ENCODE peak calls at places on chromosome 3, in four cellular contexts. E, V, S and H are unnamed samples.

GRCh38 chr3:122271246-122271898 is 53.7 kb upstream of the CSTA start:
- DNase-seq in E (no peak), V (no peak), S (no peak), H (no peak)

GRCh38 chr3:52346623-52347530 is 30.8 kb downstream of the DNAH1 start:
- DNase-seq in S (peak; percentile 84), V (no peak), E (no peak), H (no peak)

GRCh38 chr3:178634975-178635374 is 98.7 kb downstream of the KCNMB2 start:
- DNase-seq in S (no peak), V (no peak), E (no peak), H (no peak)

GRCh38 chr3:143119974-143120715 is 574 bp downstream of the CHST2 start:
- DNase-seq in V (peak; percentile 39), S (no peak), E (peak; percentile 47), H (no peak)

GRCh38 chr3:127803619-127804018 is 18.7 kb downstream of the MGLL start:
- DNase-seq in E (no peak), S (peak; percentile 98), V (no peak), H (peak; percentile 89)

GRCh38 chr3:125231895-125232294 is 19.3 kb upstream of the SLC12A8 start:
- DNase-seq in E (no peak), V (no peak), S (peak; percentile 87), H (peak; percentile 75)

GRCh38 chr3:66017084-66017990 is 21.4 kb downstream of the MAGI1 start:
- DNase-seq in S (no peak), V (no peak), E (no peak), H (no peak)

GRCh38 chr3:53156368-53156834 is 4.6 kb upstream of the PRKCD start:
- DNase-seq in V (no peak), E (peak; percentile 56), S (no peak), H (no peak)

GRCh38 chr3:108662141-108662738 is 72.7 kb downstream of the DZIP3 start:
- DNase-seq in E (no peak), V (peak; percentile 48), S (peak; percentile 83), H (peak; percentile 68)

GRCh38 chr3:45406812-45407211 is 18.4 kb downstream of the LARS2 start:
- DNase-seq in V (no peak), E (no peak), S (no peak), H (no peak)

GRCh38 chr3:190120161-190121060 is at the start of gene P3H2:
- DNase-seq in E (peak; percentile 89), V (peak; percentile 80), S (peak; percentile 93), H (peak; percentile 95)

GRCh38 chr3:37419979-37420378 is 245.6 kb upstream of the LRRFIP2 start:
- DNase-seq in E (no peak), S (no peak), V (no peak), H (no peak)

GRCh38 chr3:169822091-169822490 is 9.4 kb upstream of the LRRC34 start:
- DNase-seq in E (no peak), S (no peak), V (no peak), H (no peak)

GRCh38 chr3:40620151-40620550 is 95.4 kb downstream of the ZNF621 start:
- DNase-seq in V (no peak), E (no peak), S (no peak), H (no peak)

GRCh38 chr3:157618075-157618760 is 115.0 kb upstream of the VEPH1 start:
- DNase-seq in V (peak; percentile 43), S (peak; percentile 71), E (no peak), H (peak; percentile 72)

GRCh38 chr3:79661866-79662265 is 105.9 kb downstream of the ROBO1 start:
- DNase-seq in S (no peak), E (no peak), V (no peak), H (no peak)

GRCh38 chr3:48433472-48434118 is 3.7 kb upstream of the PLXNB1 start:
- DNase-seq in S (peak; percentile 26), V (no peak), E (no peak), H (no peak)

GRCh38 chr3:64748244-64748894 is 60.6 kb upstream of the ADAMTS9 start:
- DNase-seq in V (no peak), E (peak; percentile 51), S (no peak), H (no peak)

DNA sequence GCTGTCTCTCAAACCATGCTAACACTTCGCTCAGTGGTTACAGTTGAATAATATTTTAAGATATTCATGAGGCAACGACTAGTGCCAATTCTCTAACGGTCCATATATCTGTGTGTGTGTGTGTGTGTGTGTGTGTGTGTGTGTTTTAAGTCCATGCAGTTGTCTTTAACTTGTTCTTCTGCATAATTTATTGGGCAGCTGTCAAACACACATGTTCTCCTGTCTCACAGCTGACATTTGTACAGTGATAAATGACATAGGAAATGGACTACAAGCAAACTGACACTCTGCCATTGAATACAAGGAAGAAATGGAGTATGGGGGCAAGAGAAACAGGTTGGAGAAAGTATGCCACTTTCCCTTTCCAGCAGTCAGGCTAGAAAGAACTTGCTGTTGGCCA is 172.0 kb downstream of the PDZRN3 start:
- DNase-seq in V (no peak), E (no peak), S (no peak), H (no peak)
- H3K9ac ChIP-seq in V (no peak overlapping the region), E (no peak overlapping the region), S (no peak overlapping the region), H (no peak overlapping the region)

GRCh38 chr3:162610261-162610660 is 1113.7 kb downstream of the OTOL1 start:
- DNase-seq in E (peak; percentile 31), S (no peak), V (no peak), H (no peak)

GRCh38 chr3:162612991-162613390 is 1116.4 kb downstream of the OTOL1 start:
- DNase-seq in V (no peak), S (no peak), E (no peak), H (no peak)
- H2AFZ ChIP-seq in V (no peak overlapping the region), S (no peak overlapping the region), E (no peak overlapping the region), H (no peak overlapping the region)

DNA sequence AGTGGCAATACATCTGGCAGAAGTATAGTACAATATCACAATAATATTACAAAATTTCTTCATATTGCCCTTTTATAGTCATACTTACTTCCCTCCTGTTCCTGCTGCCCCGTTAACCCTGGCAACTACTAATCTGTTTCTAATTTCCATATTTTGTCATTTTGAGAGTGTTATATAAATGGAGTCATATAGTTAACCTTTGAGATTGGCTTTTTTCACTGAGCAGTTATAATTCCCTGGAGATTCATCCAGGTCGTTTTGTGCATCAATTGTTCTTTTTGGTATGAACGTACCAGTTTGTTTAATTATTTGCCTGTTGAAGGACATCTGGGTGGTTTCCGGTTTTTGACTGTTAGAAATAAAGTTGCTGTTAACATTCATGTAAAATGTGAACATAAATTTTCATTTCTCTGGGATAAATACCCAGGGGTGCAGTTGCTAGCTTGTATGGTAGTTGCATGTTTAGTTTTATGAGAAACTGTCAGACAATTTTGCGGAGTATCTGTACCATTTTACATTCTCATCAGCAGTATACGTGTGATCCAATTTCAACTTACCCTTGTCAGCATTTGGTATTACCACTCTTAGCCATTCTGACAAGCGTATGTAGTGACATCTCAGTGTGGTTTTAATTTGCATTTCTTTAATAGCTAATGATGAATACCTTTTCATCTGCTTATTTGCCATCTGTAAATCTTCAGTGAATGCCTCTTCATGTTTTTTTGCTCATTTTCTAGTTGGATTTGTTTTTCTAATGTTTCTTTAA is 32.2 kb upstream of the IL20RB start:
- DNase-seq in S (no peak), E (no peak), V (no peak), H (no peak)
- H2BK5ac ChIP-seq in S (no peak overlapping the region), E (no peak overlapping the region), V (no peak overlapping the region), H (no peak overlapping the region)

DNA sequence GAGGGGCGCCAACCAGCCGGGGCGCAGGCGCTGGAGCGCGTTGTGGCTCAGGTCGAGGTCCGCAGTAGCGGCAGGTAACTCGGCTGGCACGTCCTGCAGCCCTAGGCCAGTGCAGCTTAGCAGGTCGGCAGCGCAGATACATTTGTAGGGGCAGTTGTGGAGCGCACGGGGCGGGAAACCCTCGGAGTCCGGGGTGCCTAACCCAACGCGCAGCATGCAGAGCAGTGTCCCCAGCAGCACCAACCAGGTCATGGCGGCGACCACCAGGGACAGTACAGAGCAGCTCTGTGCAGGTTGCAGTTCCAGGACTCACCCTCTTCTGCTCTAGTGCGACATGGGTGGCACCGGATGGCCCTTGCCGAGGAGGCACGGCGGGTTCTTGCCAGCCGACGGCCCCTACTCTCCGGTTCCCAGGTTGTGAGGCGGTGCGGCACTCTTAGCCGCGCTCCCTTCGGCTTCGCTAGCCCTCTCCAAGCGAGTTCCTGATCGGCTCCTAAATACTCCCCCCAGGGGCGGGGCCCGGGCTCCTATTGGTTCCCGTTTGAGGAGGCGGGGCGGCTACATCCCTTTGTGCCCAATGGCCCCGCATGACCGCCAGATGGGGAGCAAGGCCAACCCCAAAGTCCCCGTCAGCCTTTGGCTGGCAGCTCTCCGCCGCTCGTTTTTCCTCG is at the start of gene AMIGO3:
- DNase-seq in V (peak; percentile 87), S (peak; percentile 86), E (peak; percentile 96), H (peak; percentile 95)
- H3K9ac ChIP-seq in V (peak within 1 kb of the TSS; percentile 99), S (peak within 1 kb of the TSS; percentile 65), E (peak within 1 kb of the TSS; percentile 23), H (peak within 1 kb of the TSS; percentile 72)

GRCh38 chr3:171907761-171908160 is 64.6 kb downstream of the TMEM212 start:
- DNase-seq in V (no peak), S (no peak), E (no peak), H (no peak)

GRCh38 chr3:171908731-171909130 is 65.6 kb downstream of the TMEM212 start:
- DNase-seq in E (no peak), V (no peak), S (no peak), H (no peak)

GRCh38 chr3:171906951-171907676 is 64.0 kb downstream of the TMEM212 start:
- DNase-seq in V (no peak), E (no peak), S (no peak), H (no peak)

GRCh38 chr3:171901615-171902312 is 58.6 kb downstream of the TMEM212 start:
- DNase-seq in V (no peak), S (peak; percentile 84), E (no peak), H (peak; percentile 85)

DNA sequence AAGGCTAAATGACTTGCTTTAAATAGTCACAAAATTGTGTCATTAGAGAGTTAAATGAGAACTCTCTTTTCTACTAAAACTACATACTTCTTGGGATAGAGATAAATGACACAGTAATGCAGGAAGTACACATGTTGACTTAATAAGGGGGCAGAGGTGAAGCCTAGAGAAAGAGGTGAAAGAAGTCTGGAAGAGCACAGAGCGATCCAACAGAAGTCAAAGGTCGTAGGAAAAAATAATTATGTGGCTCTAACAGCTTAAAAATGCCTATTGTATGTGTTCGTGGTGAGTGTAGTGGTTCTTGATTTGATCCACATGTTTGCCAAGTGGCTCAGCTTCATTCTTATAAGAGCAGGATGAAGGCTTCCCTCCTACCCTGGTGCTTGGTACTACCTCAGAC is 61.7 kb downstream of the TMEM212 start:
- DNase-seq in S (peak; percentile 28), V (no peak), E (no peak), H (peak; percentile 26)
- H2AFZ ChIP-seq in S (peak overlapping the region; percentile 67), V (no peak overlapping the region), E (no peak overlapping the region), H (no peak overlapping the region)

DNA sequence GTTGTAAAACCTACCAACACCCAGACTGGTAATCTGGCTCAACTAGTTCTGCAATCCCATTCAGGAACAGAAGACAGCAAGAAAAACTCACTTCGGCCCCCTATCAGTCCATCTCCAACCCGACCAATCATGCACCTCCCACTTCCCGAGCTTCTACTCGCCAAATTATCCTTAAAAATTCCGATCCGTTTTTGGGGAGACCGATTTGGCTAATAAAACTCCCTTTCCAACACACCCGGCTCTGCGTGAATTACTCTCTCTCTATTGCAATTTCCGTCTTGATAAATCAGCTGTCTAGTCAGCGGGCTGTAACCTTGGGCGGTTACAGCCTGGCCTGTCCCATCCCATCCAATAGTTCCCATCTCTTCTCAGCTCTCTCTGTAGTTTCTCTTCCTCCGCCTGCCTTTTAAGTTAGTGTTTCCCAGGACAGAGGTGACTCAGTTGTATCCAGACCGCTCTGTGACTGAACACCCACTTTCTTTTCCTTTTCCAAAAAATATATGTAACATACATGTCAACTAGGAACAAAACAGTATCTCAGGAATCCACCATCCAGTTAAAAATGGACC is 780 bp upstream of the ACAD9 start:
- DNase-seq in E (no peak), V (no peak), S (peak; percentile 77), H (peak; percentile 87)
- H2BK5ac ChIP-seq in E (peak overlapping the region; percentile 43), V (no peak overlapping the region), S (peak overlapping the region; percentile 64), H (peak overlapping the region; percentile 60)